ENCODE peak calls at places on chromosome 19, in four cellular contexts. One of them, this sample, is unnamed.

GRCh38 chr19:19597809-19598306 is 20.6 kb downstream of the PBX4 start:
- DNase-seq in GM12878: peak; percentile 99
- DNase-seq in K562: no peak
- DNase-seq in HepG2: peak; percentile 27
- DNase-seq in this sample: no peak

GRCh38 chr19:45451181-45451849 is 16.5 kb upstream of the FOSB start:
- DNase-seq in GM12878: no peak
- DNase-seq in K562: no peak
- DNase-seq in HepG2: no peak
- DNase-seq in this sample: no peak

GRCh38 chr19:35171730-35172129 is 17.2 kb downstream of the FXYD5 start:
- DNase-seq in GM12878: no peak
- DNase-seq in K562: no peak
- DNase-seq in HepG2: no peak
- DNase-seq in this sample: no peak

GRCh38 chr19:50661087-50661486 is 11.8 kb downstream of the C19orf81 start:
- DNase-seq in GM12878: no peak
- DNase-seq in K562: no peak
- DNase-seq in HepG2: no peak
- DNase-seq in this sample: no peak

GRCh38 chr19:53991224-53992113 is at the start of gene CACNG6:
- DNase-seq in GM12878: no peak
- DNase-seq in K562: no peak
- DNase-seq in HepG2: no peak
- DNase-seq in this sample: peak; percentile 69

GRCh38 chr19:29529646-29530548 is 4.1 kb downstream of the VSTM2B start:
- DNase-seq in GM12878: no peak
- DNase-seq in K562: no peak
- DNase-seq in HepG2: no peak
- DNase-seq in this sample: peak; percentile 70

GRCh38 chr19:32372726-32373613 is 27.6 kb downstream of the ZNF507 start:
- DNase-seq in GM12878: no peak
- DNase-seq in K562: no peak
- DNase-seq in HepG2: peak; percentile 90
- DNase-seq in this sample: no peak

GRCh38 chr19:10105241-10106099 is 692 bp upstream of the PPAN start:
- DNase-seq in GM12878: peak; percentile 82
- DNase-seq in K562: no peak
- DNase-seq in HepG2: no peak
- DNase-seq in this sample: no peak

GRCh38 chr19:12580180-12580694 is 29.0 kb upstream of the ZNF564 start:
- DNase-seq in GM12878: no peak
- DNase-seq in K562: no peak
- DNase-seq in HepG2: peak; percentile 78
- DNase-seq in this sample: no peak

GRCh38 chr19:13865578-13866462 is 11.1 kb upstream of the NANOS3 start:
- DNase-seq in GM12878: no peak
- DNase-seq in K562: no peak
- DNase-seq in HepG2: no peak
- DNase-seq in this sample: no peak

GRCh38 chr19:42288881-42289555 is 12.9 kb upstream of the PRR19 start:
- DNase-seq in GM12878: no peak
- DNase-seq in K562: no peak
- DNase-seq in HepG2: no peak
- DNase-seq in this sample: no peak

GRCh38 chr19:13099073-13099999 is 3.3 kb downstream of the LYL1 start:
- DNase-seq in GM12878: no peak
- DNase-seq in K562: peak; percentile 45
- DNase-seq in HepG2: no peak
- DNase-seq in this sample: peak; percentile 69

GRCh38 chr19:37953576-37954303 is 46.7 kb downstream of the SIPA1L3 start:
- DNase-seq in GM12878: no peak
- DNase-seq in K562: no peak
- DNase-seq in HepG2: no peak
- DNase-seq in this sample: no peak

GRCh38 chr19:57068326-57068725 is 51.5 kb upstream of the USP29 start:
- DNase-seq in GM12878: no peak
- DNase-seq in K562: no peak
- DNase-seq in HepG2: no peak
- DNase-seq in this sample: no peak

GRCh38 chr19:49889687-49890348 is 6.9 kb downstream of the IL4I1 start:
- DNase-seq in GM12878: no peak
- DNase-seq in K562: peak; percentile 67
- DNase-seq in HepG2: no peak
- DNase-seq in this sample: peak; percentile 89

GRCh38 chr19:16076958-16077611 is 790 bp downstream of the TPM4 start:
- DNase-seq in GM12878: no peak
- DNase-seq in K562: peak; percentile 41
- DNase-seq in HepG2: no peak
- DNase-seq in this sample: peak; percentile 68

GRCh38 chr19:19444694-19445155 is 39.2 kb downstream of the GATAD2A start:
- DNase-seq in GM12878: no peak
- DNase-seq in K562: no peak
- DNase-seq in HepG2: no peak
- DNase-seq in this sample: no peak

GRCh38 chr19:33683881-33684549 is 62.3 kb downstream of the CHST8 start:
- DNase-seq in GM12878: no peak
- DNase-seq in K562: no peak
- DNase-seq in HepG2: peak; percentile 7
- DNase-seq in this sample: peak; percentile 90

GRCh38 chr19:11510444-11510843 is 4.8 kb upstream of the ZNF653 start:
- DNase-seq in GM12878: no peak
- DNase-seq in K562: no peak
- DNase-seq in HepG2: no peak
- DNase-seq in this sample: no peak

GRCh38 chr19:50896591-50897190 is 14.5 kb downstream of the KLK4 start:
- DNase-seq in GM12878: peak; percentile 100
- DNase-seq in K562: peak; percentile 59
- DNase-seq in HepG2: peak; percentile 26
- DNase-seq in this sample: no peak

GRCh38 chr19:36679455-36679854 is 8.0 kb upstream of the ZNF567 start:
- DNase-seq in GM12878: no peak
- DNase-seq in K562: no peak
- DNase-seq in HepG2: no peak
- DNase-seq in this sample: no peak

GRCh38 chr19:35362261-35363000 is 4.2 kb downstream of the FFAR3 start:
- DNase-seq in GM12878: no peak
- DNase-seq in K562: peak; percentile 4
- DNase-seq in HepG2: no peak
- DNase-seq in this sample: no peak

GRCh38 chr19:56751078-56751489 is 79.5 kb upstream of the ZNF835 start:
- DNase-seq in GM12878: no peak
- DNase-seq in K562: no peak
- DNase-seq in HepG2: peak; percentile 56
- DNase-seq in this sample: no peak

GRCh38 chr19:40232949-40233810 is 6.7 kb upstream of the CCNP start:
- DNase-seq in GM12878: no peak
- DNase-seq in K562: no peak
- DNase-seq in HepG2: no peak
- DNase-seq in this sample: no peak

GRCh38 chr19:13119654-13120053 is 1.6 kb downstream of the NACC1 start:
- DNase-seq in GM12878: no peak
- DNase-seq in K562: no peak
- DNase-seq in HepG2: no peak
- DNase-seq in this sample: no peak

GRCh38 chr19:39937094-39937493 is 2.7 kb upstream of the FCGBP start:
- DNase-seq in GM12878: peak; percentile 36
- DNase-seq in K562: no peak
- DNase-seq in HepG2: no peak
- DNase-seq in this sample: no peak

GRCh38 chr19:10648360-10648759 is 5.8 kb upstream of the ILF3 start:
- DNase-seq in GM12878: no peak
- DNase-seq in K562: peak; percentile 41
- DNase-seq in HepG2: no peak
- DNase-seq in this sample: no peak

GRCh38 chr19:46753420-46754155 is 7.3 kb upstream of the STRN4 start:
- DNase-seq in GM12878: no peak
- DNase-seq in K562: peak; percentile 57
- DNase-seq in HepG2: peak; percentile 48
- DNase-seq in this sample: peak; percentile 77

GRCh38 chr19:19615086-19615485 is 3.4 kb downstream of the PBX4 start:
- DNase-seq in GM12878: no peak
- DNase-seq in K562: no peak
- DNase-seq in HepG2: no peak
- DNase-seq in this sample: no peak

GRCh38 chr19:51016798-51017683 is 2.5 kb downstream of the KLK10 start:
- DNase-seq in GM12878: no peak
- DNase-seq in K562: peak; percentile 83
- DNase-seq in HepG2: peak; percentile 31
- DNase-seq in this sample: peak; percentile 92

GRCh38 chr19:13841339-13842293 is 35.3 kb upstream of the NANOS3 start:
- DNase-seq in GM12878: no peak
- DNase-seq in K562: no peak
- DNase-seq in HepG2: no peak
- DNase-seq in this sample: no peak

GRCh38 chr19:40390084-40390742 is at the start of gene HIPK4:
- DNase-seq in GM12878: no peak
- DNase-seq in K562: no peak
- DNase-seq in HepG2: no peak
- DNase-seq in this sample: no peak

GRCh38 chr19:46134527-46134926 is 10.0 kb upstream of the IGFL3 start:
- DNase-seq in GM12878: no peak
- DNase-seq in K562: no peak
- DNase-seq in HepG2: no peak
- DNase-seq in this sample: no peak

GRCh38 chr19:4097501-4097900 is 26.4 kb downstream of the MAP2K2 start:
- DNase-seq in GM12878: no peak
- DNase-seq in K562: no peak
- DNase-seq in HepG2: no peak
- DNase-seq in this sample: no peak

GRCh38 chr19:4094761-4095487 is 28.2 kb upstream of the ZBTB7A start:
- DNase-seq in GM12878: no peak
- DNase-seq in K562: no peak
- DNase-seq in HepG2: no peak
- DNase-seq in this sample: no peak

GRCh38 chr19:4094291-4094690 is 27.6 kb upstream of the ZBTB7A start:
- DNase-seq in GM12878: no peak
- DNase-seq in K562: no peak
- DNase-seq in HepG2: no peak
- DNase-seq in this sample: no peak

GRCh38 chr19:4095488-4095844 is 28.5 kb downstream of the MAP2K2 start:
- DNase-seq in GM12878: no peak
- DNase-seq in K562: no peak
- DNase-seq in HepG2: no peak
- DNase-seq in this sample: no peak

GRCh38 chr19:4096049-4096892 is 27.7 kb downstream of the MAP2K2 start:
- DNase-seq in GM12878: no peak
- DNase-seq in K562: no peak
- DNase-seq in HepG2: no peak
- DNase-seq in this sample: no peak
- TF ChIP-seq ETV6 in GM12878: no peak
- TF ChIP-seq ETV6 in K562: no peak
- TF ChIP-seq ETV6 in HepG2: no peak
- TF ChIP-seq ETV6 in this sample: no peak

GRCh38 chr19:8515317-8515716 is 1.4 kb upstream of the ZNF414 start:
- DNase-seq in GM12878: no peak
- DNase-seq in K562: no peak
- DNase-seq in HepG2: no peak
- DNase-seq in this sample: no peak
- TF ChIP-seq CREB1 in GM12878: no peak
- TF ChIP-seq CREB1 in K562: no peak
- TF ChIP-seq CREB1 in HepG2: no peak
- TF ChIP-seq CREB1 in this sample: no peak

DNA sequence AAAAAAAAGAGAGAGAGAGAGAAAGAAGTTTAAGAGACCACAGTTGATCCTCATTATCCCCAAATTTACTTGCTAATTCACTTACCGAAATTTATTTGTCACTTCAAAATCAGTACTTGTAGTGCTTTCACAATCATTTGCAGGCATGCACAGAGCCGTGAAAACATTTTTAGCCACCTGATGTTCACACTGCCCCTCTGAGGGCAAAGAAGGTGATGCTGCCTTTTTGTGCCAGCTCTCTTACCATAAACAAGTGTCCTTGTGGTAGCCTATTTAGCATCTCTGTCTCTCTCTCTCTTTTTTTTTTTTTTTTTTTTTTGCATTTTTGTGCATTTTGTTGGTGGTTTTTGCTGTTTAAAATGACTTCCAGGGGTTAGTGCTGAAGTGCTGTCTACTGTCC is 24.0 kb upstream of the CASP14 start:
- DNase-seq in GM12878: no peak
- DNase-seq in K562: peak; percentile 24
- DNase-seq in HepG2: peak; percentile 24
- DNase-seq in this sample: peak; percentile 27
- TF ChIP-seq USF2 in GM12878: no peak
- TF ChIP-seq USF2 in K562: no peak
- TF ChIP-seq USF2 in HepG2: no peak
- TF ChIP-seq USF2 in this sample: no peak

DNA sequence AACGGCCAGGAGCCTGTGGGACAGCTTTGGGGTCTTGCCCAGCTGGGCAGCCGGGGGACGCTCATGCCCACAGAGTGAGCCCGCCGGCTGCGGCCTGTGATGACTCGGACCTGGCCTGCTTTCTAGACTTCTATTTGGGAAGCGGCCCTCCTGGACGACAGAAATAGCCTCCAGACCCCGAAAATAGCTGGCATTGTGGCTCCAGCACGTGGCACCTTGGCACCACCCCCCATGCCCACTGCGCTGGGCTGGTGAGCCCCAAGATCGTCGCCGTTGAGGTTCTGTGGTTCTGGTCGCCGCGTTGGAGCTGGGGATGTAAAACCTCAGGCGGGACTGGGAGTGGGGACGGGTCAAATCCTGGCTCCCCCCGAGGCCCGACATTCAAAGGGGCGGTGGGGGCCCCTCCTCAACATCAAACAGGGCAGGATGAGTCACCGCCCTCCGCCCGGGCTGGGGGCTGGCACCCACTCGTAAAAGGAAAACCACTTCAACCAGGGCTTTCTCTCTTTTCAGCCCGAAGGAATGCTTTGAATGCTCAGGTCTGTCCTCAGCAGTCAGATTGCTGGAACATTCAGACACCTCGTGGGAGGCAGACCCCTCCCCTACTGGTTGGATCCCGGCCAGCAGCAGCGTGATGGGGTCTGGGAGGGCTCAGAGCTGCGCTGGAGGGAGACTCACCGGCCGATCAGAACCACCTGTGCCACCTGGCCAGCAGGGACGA is 42.1 kb downstream of the GADD45B start:
- DNase-seq in GM12878: no peak
- DNase-seq in K562: no peak
- DNase-seq in HepG2: no peak
- DNase-seq in this sample: no peak
- TF ChIP-seq ETV6 in GM12878: no peak
- TF ChIP-seq ETV6 in K562: no peak
- TF ChIP-seq ETV6 in HepG2: no peak
- TF ChIP-seq ETV6 in this sample: no peak